ENCODE peak calls at places on chromosomes 1 and 21, in seven cellular contexts. One of them, this sample, is unnamed.

GRCh38 chr1:152023221-152023620 is 13.6 kb downstream of the S100A11 start:
- DNase-seq in astrocyte: no peak
- DNase-seq in left ventricle myocardium inferior: no peak
- DNase-seq in A549: no peak
- DNase-seq in psoas muscle: no peak
- DNase-seq in adrenal gland: no peak
- DNase-seq in body of pancreas: no peak
- DNase-seq in this sample: no peak

GRCh38 chr1:201645956-201646355 is 107.0 kb downstream of the NAV1 start:
- DNase-seq in body of pancreas: no peak
- DNase-seq in left ventricle myocardium inferior: no peak
- DNase-seq in astrocyte: no peak
- DNase-seq in adrenal gland: no peak
- DNase-seq in psoas muscle: no peak
- DNase-seq in A549: no peak
- DNase-seq in this sample: no peak

GRCh38 chr1:198679535-198680173 is 40.8 kb downstream of the PTPRC start:
- DNase-seq in body of pancreas: no peak
- DNase-seq in left ventricle myocardium inferior: no peak
- DNase-seq in A549: no peak
- DNase-seq in astrocyte: no peak
- DNase-seq in adrenal gland: no peak
- DNase-seq in psoas muscle: no peak
- DNase-seq in this sample: no peak

GRCh38 chr1:169108897-169109560 is 2.5 kb downstream of the ATP1B1 start:
- DNase-seq in astrocyte: no peak
- DNase-seq in left ventricle myocardium inferior: peak; percentile 21
- DNase-seq in A549: no peak
- DNase-seq in psoas muscle: no peak
- DNase-seq in body of pancreas: no peak
- DNase-seq in adrenal gland: peak; percentile 52
- DNase-seq in this sample: peak; percentile 61

GRCh38 chr1:174875306-174875705 is 124.4 kb upstream of the CACYBP start:
- DNase-seq in left ventricle myocardium inferior: no peak
- DNase-seq in A549: no peak
- DNase-seq in body of pancreas: peak; percentile 91
- DNase-seq in psoas muscle: no peak
- DNase-seq in astrocyte: no peak
- DNase-seq in adrenal gland: no peak
- DNase-seq in this sample: peak; percentile 89

GRCh38 chr1:227072991-227073390 is 132.9 kb downstream of the COQ8A start:
- DNase-seq in A549: no peak
- DNase-seq in astrocyte: peak; percentile 50
- DNase-seq in adrenal gland: no peak
- DNase-seq in body of pancreas: no peak
- DNase-seq in psoas muscle: no peak
- DNase-seq in left ventricle myocardium inferior: no peak
- DNase-seq in this sample: no peak

GRCh38 chr1:224300346-224300745 is 29.6 kb downstream of the NVL start:
- DNase-seq in astrocyte: peak; percentile 90
- DNase-seq in left ventricle myocardium inferior: no peak
- DNase-seq in adrenal gland: no peak
- DNase-seq in body of pancreas: no peak
- DNase-seq in psoas muscle: no peak
- DNase-seq in A549: peak; percentile 43
- DNase-seq in this sample: no peak

GRCh38 chr21:33762798-33763572 is 120.7 kb downstream of the ITSN1 start:
- DNase-seq in adrenal gland: no peak
- DNase-seq in astrocyte: peak; percentile 79
- DNase-seq in left ventricle myocardium inferior: no peak
- DNase-seq in A549: no peak
- DNase-seq in body of pancreas: no peak
- DNase-seq in psoas muscle: no peak
- DNase-seq in this sample: no peak

GRCh38 chr1:178609015-178609414 is 96.1 kb downstream of the TEX35 start:
- DNase-seq in astrocyte: peak; percentile 74
- DNase-seq in adrenal gland: no peak
- DNase-seq in body of pancreas: no peak
- DNase-seq in left ventricle myocardium inferior: no peak
- DNase-seq in psoas muscle: no peak
- DNase-seq in A549: no peak
- DNase-seq in this sample: no peak

GRCh38 chr1:228073061-228073869 is 9.2 kb upstream of the ARF1 start:
- DNase-seq in astrocyte: no peak
- DNase-seq in psoas muscle: no peak
- DNase-seq in left ventricle myocardium inferior: peak; percentile 11
- DNase-seq in adrenal gland: peak; percentile 12
- DNase-seq in A549: no peak
- DNase-seq in body of pancreas: no peak
- DNase-seq in this sample: no peak

GRCh38 chr1:76073471-76073870 is 1.1 kb upstream of the ST6GALNAC3 start:
- DNase-seq in A549: no peak
- DNase-seq in adrenal gland: no peak
- DNase-seq in psoas muscle: no peak
- DNase-seq in left ventricle myocardium inferior: no peak
- DNase-seq in astrocyte: peak; percentile 87
- DNase-seq in body of pancreas: peak; percentile 3
- DNase-seq in this sample: no peak

GRCh38 chr1:9373614-9374013 is 80.9 kb downstream of the SPSB1 start:
- DNase-seq in A549: no peak
- DNase-seq in left ventricle myocardium inferior: no peak
- DNase-seq in psoas muscle: no peak
- DNase-seq in adrenal gland: no peak
- DNase-seq in astrocyte: no peak
- DNase-seq in body of pancreas: no peak
- DNase-seq in this sample: no peak
- H3K4me1 ChIP-seq in A549: no peaks in the 10 kb centered on the region
- H3K4me1 ChIP-seq in left ventricle myocardium inferior: peaks cover 60% of the 10 kb centered on the region
- H3K4me1 ChIP-seq in psoas muscle: peaks cover 38% of the 10 kb centered on the region
- H3K4me1 ChIP-seq in adrenal gland: no peaks in the 10 kb centered on the region
- H3K4me1 ChIP-seq in astrocyte: peaks cover 27% of the 10 kb centered on the region
- H3K4me1 ChIP-seq in body of pancreas: no peaks in the 10 kb centered on the region
- H3K4me1 ChIP-seq in this sample: peaks cover 13% of the 10 kb centered on the region

GRCh38 chr1:9419642-9420041 is 119.6 kb upstream of the SLC25A33 start:
- DNase-seq in A549: no peak
- DNase-seq in adrenal gland: no peak
- DNase-seq in body of pancreas: no peak
- DNase-seq in psoas muscle: no peak
- DNase-seq in astrocyte: no peak
- DNase-seq in left ventricle myocardium inferior: no peak
- DNase-seq in this sample: no peak

GRCh38 chr1:9418851-9419250 is 120.4 kb upstream of the SLC25A33 start:
- DNase-seq in left ventricle myocardium inferior: no peak
- DNase-seq in A549: no peak
- DNase-seq in astrocyte: no peak
- DNase-seq in adrenal gland: no peak
- DNase-seq in psoas muscle: no peak
- DNase-seq in body of pancreas: no peak
- DNase-seq in this sample: no peak

GRCh38 chr1:9416918-9417500 is 122.3 kb upstream of the SLC25A33 start:
- DNase-seq in adrenal gland: no peak
- DNase-seq in psoas muscle: no peak
- DNase-seq in left ventricle myocardium inferior: no peak
- DNase-seq in body of pancreas: no peak
- DNase-seq in A549: no peak
- DNase-seq in astrocyte: no peak
- DNase-seq in this sample: no peak

GRCh38 chr1:9416506-9416905 is 122.8 kb upstream of the SLC25A33 start:
- DNase-seq in astrocyte: no peak
- DNase-seq in left ventricle myocardium inferior: no peak
- DNase-seq in body of pancreas: no peak
- DNase-seq in psoas muscle: no peak
- DNase-seq in adrenal gland: no peak
- DNase-seq in A549: no peak
- DNase-seq in this sample: no peak

DNA sequence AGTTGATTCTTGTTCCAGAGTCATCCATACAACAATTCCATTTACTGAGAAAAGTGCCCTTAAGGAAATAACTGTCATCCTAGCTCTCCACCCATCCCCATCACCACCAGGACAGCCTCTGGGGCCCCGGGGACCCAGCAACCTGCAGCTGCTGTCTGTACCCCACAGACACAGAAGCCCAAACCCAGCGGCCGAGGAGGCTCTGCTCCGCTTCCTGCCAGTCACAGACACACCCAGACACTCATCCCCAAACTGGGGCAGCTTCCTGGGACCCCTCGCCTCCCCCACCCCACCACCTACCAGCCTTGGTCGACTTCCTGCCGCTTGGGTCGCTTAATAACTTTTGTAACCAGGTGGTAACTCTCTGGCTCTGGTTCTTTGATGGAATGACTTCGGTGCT is 121.6 kb upstream of the SLC25A33 start:
- DNase-seq in adrenal gland: no peak
- DNase-seq in A549: no peak
- DNase-seq in psoas muscle: no peak
- DNase-seq in body of pancreas: no peak
- DNase-seq in astrocyte: no peak
- DNase-seq in left ventricle myocardium inferior: no peak
- DNase-seq in this sample: no peak
- H3K4me3 ChIP-seq in adrenal gland: no peak overlapping the region
- H3K4me3 ChIP-seq in A549: no peak overlapping the region
- H3K4me3 ChIP-seq in psoas muscle: no peak overlapping the region
- H3K4me3 ChIP-seq in body of pancreas: no peak overlapping the region
- H3K4me3 ChIP-seq in astrocyte: no peak overlapping the region
- H3K4me3 ChIP-seq in left ventricle myocardium inferior: no peak overlapping the region
- H3K4me3 ChIP-seq in this sample: no peak overlapping the region

GRCh38 chr1:45752441-45753052 is 2.1 kb upstream of the IPP start:
- DNase-seq in adrenal gland: no peak
- DNase-seq in body of pancreas: no peak
- DNase-seq in left ventricle myocardium inferior: no peak
- DNase-seq in psoas muscle: no peak
- DNase-seq in A549: no peak
- DNase-seq in astrocyte: no peak
- DNase-seq in this sample: no peak
- H3K27ac ChIP-seq in adrenal gland: no peak overlapping the region
- H3K27ac ChIP-seq in body of pancreas: no peak overlapping the region
- H3K27ac ChIP-seq in left ventricle myocardium inferior: no peak overlapping the region
- H3K27ac ChIP-seq in psoas muscle: peak overlapping the region; percentile 97
- H3K27ac ChIP-seq in A549: no peak overlapping the region
- H3K27ac ChIP-seq in astrocyte: no peak overlapping the region
- H3K27ac ChIP-seq in this sample: no peak overlapping the region

GRCh38 chr1:47754221-47754620 is 243.0 kb downstream of the TRABD2B start:
- DNase-seq in body of pancreas: no peak
- DNase-seq in psoas muscle: no peak
- DNase-seq in left ventricle myocardium inferior: no peak
- DNase-seq in astrocyte: no peak
- DNase-seq in A549: no peak
- DNase-seq in adrenal gland: no peak
- DNase-seq in this sample: no peak

GRCh38 chr1:47757226-47757975 is 239.8 kb downstream of the TRABD2B start:
- DNase-seq in astrocyte: no peak
- DNase-seq in left ventricle myocardium inferior: no peak
- DNase-seq in psoas muscle: no peak
- DNase-seq in A549: no peak
- DNase-seq in body of pancreas: no peak
- DNase-seq in adrenal gland: no peak
- DNase-seq in this sample: no peak

GRCh38 chr1:47756411-47756810 is 240.8 kb downstream of the TRABD2B start:
- DNase-seq in body of pancreas: no peak
- DNase-seq in astrocyte: no peak
- DNase-seq in left ventricle myocardium inferior: no peak
- DNase-seq in adrenal gland: no peak
- DNase-seq in psoas muscle: no peak
- DNase-seq in A549: no peak
- DNase-seq in this sample: no peak

GRCh38 chr1:47755368-47755990 is 241.7 kb downstream of the TRABD2B start:
- DNase-seq in body of pancreas: peak; percentile 40
- DNase-seq in psoas muscle: no peak
- DNase-seq in astrocyte: no peak
- DNase-seq in adrenal gland: no peak
- DNase-seq in A549: peak; percentile 13
- DNase-seq in left ventricle myocardium inferior: no peak
- DNase-seq in this sample: peak; percentile 81

DNA sequence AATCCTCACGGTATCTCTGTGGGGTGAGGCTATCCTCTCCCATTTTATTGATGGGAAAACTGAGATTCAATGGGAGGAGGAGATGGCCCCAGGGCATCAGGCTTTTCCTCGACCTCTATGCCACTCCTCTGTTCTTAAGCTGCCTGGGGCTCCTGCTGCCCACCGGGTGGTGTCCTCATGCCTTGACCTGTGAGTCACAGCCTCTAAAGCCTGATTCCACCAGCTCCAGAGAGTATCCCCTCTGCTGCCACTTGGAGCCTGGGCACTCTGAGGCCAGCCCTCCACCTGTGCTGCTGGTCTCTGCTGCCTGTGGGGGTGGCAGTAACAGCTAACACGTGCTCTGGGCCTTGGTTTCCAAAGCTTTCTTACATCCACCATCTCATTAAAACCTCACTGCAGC is 241.2 kb downstream of the TRABD2B start:
- DNase-seq in left ventricle myocardium inferior: no peak
- DNase-seq in astrocyte: no peak
- DNase-seq in A549: no peak
- DNase-seq in psoas muscle: no peak
- DNase-seq in body of pancreas: no peak
- DNase-seq in adrenal gland: no peak
- DNase-seq in this sample: no peak
- H3K4me1 ChIP-seq in left ventricle myocardium inferior: peaks cover 5% of the 10 kb centered on the region
- H3K4me1 ChIP-seq in astrocyte: no peaks in the 10 kb centered on the region
- H3K4me1 ChIP-seq in A549: no peaks in the 10 kb centered on the region
- H3K4me1 ChIP-seq in psoas muscle: no peaks in the 10 kb centered on the region
- H3K4me1 ChIP-seq in body of pancreas: peaks cover 4% of the 10 kb centered on the region
- H3K4me1 ChIP-seq in adrenal gland: no peaks in the 10 kb centered on the region
- H3K4me1 ChIP-seq in this sample: peaks cover 10% of the 10 kb centered on the region

GRCh38 chr1:22562584-22563551 is at the start of gene EPHA8:
- DNase-seq in left ventricle myocardium inferior: no peak
- DNase-seq in psoas muscle: no peak
- DNase-seq in adrenal gland: no peak
- DNase-seq in body of pancreas: peak; percentile 64
- DNase-seq in A549: no peak
- DNase-seq in astrocyte: no peak
- DNase-seq in this sample: no peak
- H3K4me3 ChIP-seq in left ventricle myocardium inferior: peak within 1 kb of the TSS; percentile 41
- H3K4me3 ChIP-seq in psoas muscle: peak within 1 kb of the TSS; percentile 30
- H3K4me3 ChIP-seq in adrenal gland: no peak within 1 kb of the TSS
- H3K4me3 ChIP-seq in body of pancreas: no peak within 1 kb of the TSS
- H3K4me3 ChIP-seq in A549: peak within 1 kb of the TSS; percentile 27
- H3K4me3 ChIP-seq in astrocyte: no peak within 1 kb of the TSS
- H3K4me3 ChIP-seq in this sample: no peak within 1 kb of the TSS

DNA sequence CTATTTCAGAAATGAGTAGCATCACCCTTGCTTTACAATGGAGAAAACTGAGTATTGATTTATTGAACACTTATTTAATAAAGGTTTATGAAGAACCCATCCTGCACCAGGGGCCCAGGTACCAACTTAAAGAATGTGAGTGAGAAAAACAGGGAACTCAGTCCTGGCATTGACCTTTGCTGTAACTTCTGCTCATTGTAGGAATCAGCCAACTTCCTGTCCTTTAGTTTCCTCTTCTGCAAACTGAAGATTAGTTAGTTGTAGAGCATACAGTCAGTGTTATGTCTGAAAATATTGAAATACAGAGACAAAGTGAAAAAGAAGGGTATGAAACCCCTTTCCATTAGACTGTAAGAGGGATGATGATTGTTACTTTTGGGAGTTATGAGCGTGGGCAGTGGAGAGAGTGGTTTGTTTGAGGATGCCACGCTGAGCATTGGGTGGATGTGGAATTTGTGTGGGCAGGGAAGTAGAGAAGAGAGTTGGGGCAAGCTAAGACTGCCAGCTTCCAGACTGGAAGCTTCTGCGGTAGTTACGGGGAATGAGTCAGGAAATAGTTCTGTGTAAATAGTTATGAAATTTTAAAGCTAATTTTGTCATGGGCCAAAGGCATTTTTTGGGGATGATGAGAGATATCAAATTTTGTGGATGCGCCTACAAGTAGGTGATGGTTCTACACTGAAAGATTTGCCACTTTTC is 89.2 kb downstream of the GPR88 start:
- DNase-seq in A549: no peak
- DNase-seq in astrocyte: peak; percentile 91
- DNase-seq in body of pancreas: no peak
- DNase-seq in adrenal gland: no peak
- DNase-seq in left ventricle myocardium inferior: no peak
- DNase-seq in psoas muscle: no peak
- DNase-seq in this sample: no peak
- H3K27ac ChIP-seq in A549: peak overlapping the region; percentile 49
- H3K27ac ChIP-seq in astrocyte: peak overlapping the region; percentile 74
- H3K27ac ChIP-seq in body of pancreas: peak overlapping the region; percentile 29
- H3K27ac ChIP-seq in adrenal gland: no peak overlapping the region
- H3K27ac ChIP-seq in left ventricle myocardium inferior: peak overlapping the region; percentile 16
- H3K27ac ChIP-seq in psoas muscle: no peak overlapping the region
- H3K27ac ChIP-seq in this sample: no peak overlapping the region